ENCODE peak calls at places on chromosomes 12 and 14, in six cellular contexts. F is left cardiac atrium; M is AG09309; Z is stimulated activated CD8-positive, alpha-beta memory T cell treated with anti-CD3 and anti-CD28 coated beads, Interleukin-2, amount 100 ng/mL, for 1 hour; P is Right ventricle myocardium superior; X is left lobe of liver. U is an unnamed sample.

GRCh38 chr14:26394114-26394855 is 203.5 kb downstream of the NOVA1 start:
- DNase-seq in M (no peak), X (no peak), Z (no peak), P (no peak), F (no peak), U (no peak)

GRCh38 chr12:32217354-32218310 is 111.0 kb downstream of the BICD1 start:
- DNase-seq in F (no peak), X (no peak), P (no peak), M (peak), Z (no peak), U (no peak)

GRCh38 chr12:49061157-49061650 is 610 bp upstream of the KMT2D start:
- DNase-seq in P (no peak), M (no peak), F (no peak), Z (no peak), X (no peak), U (no peak)

GRCh38 chr12:129459886-129460285 is 443.9 kb downstream of the TMEM132D start:
- DNase-seq in X (no peak), M (no peak), Z (no peak), P (no peak), F (no peak), U (no peak)

GRCh38 chr12:42504049-42504448 is 85.5 kb downstream of the PRICKLE1 start:
- DNase-seq in F (no peak), P (no peak), M (no peak), X (no peak), Z (no peak), U (peak)

GRCh38 chr14:54182419-54183040 is 214.3 kb upstream of the CDKN3 start:
- DNase-seq in P (no peak), F (no peak), Z (no peak), X (no peak), M (peak), U (no peak)

GRCh38 chr12:85531345-85531744 is 251.3 kb downstream of the ALX1 start:
- DNase-seq in X (no peak), M (no peak), Z (no peak), F (no peak), P (no peak), U (no peak)

GRCh38 chr14:68111733-68112270 is 292.2 kb downstream of the RAD51B start:
- DNase-seq in Z (no peak), P (no peak), F (no peak), X (no peak), M (no peak), U (no peak)

GRCh38 chr14:24310666-24311604 is at the start of gene LTB4R:
- DNase-seq in F (peak), P (peak), M (no peak), Z (peak), X (peak), U (peak)

GRCh38 chr14:24197066-24197465 is 1.8 kb upstream of the TM9SF1 start:
- DNase-seq in Z (no peak), M (no peak), P (no peak), F (no peak), X (no peak), U (no peak)